ENCODE peak calls at places on chromosomes 3 and 15, in ten cellular contexts. One of them, this sample, is unnamed.

GRCh38 chr3:168161696-168162095 is 66.0 kb upstream of the GOLIM4 start:
- DNase-seq in stomach: no peak
- DNase-seq in sigmoid colon: peak; percentile 69
- DNase-seq in HCT116: no peak
- DNase-seq in upper lobe of left lung: no peak
- DNase-seq in breast epithelium: no peak
- DNase-seq in suprapubic skin: no peak
- DNase-seq in K562: no peak
- DNase-seq in GM12891: no peak
- DNase-seq in spleen: no peak
- DNase-seq in this sample: no peak

GRCh38 chr3:187931770-187932278 is 186.6 kb upstream of the BCL6 start:
- DNase-seq in stomach: no peak
- DNase-seq in upper lobe of left lung: no peak
- DNase-seq in suprapubic skin: no peak
- DNase-seq in K562: no peak
- DNase-seq in breast epithelium: no peak
- DNase-seq in GM12891: no peak
- DNase-seq in sigmoid colon: no peak
- DNase-seq in HCT116: no peak
- DNase-seq in spleen: no peak
- DNase-seq in this sample: no peak

GRCh38 chr3:38834110-38834509 is 18.1 kb upstream of the SCN10A start:
- DNase-seq in sigmoid colon: peak; percentile 67
- DNase-seq in suprapubic skin: peak; percentile 66
- DNase-seq in K562: peak; percentile 67
- DNase-seq in GM12891: no peak
- DNase-seq in HCT116: peak; percentile 13
- DNase-seq in upper lobe of left lung: peak; percentile 53
- DNase-seq in breast epithelium: no peak
- DNase-seq in spleen: peak; percentile 80
- DNase-seq in stomach: no peak
- DNase-seq in this sample: no peak

GRCh38 chr3:181718416-181718815 is 6.7 kb downstream of the SOX2 start:
- DNase-seq in breast epithelium: no peak
- DNase-seq in spleen: no peak
- DNase-seq in HCT116: no peak
- DNase-seq in K562: no peak
- DNase-seq in upper lobe of left lung: no peak
- DNase-seq in GM12891: no peak
- DNase-seq in suprapubic skin: no peak
- DNase-seq in sigmoid colon: no peak
- DNase-seq in stomach: no peak
- DNase-seq in this sample: no peak

GRCh38 chr3:72245183-72245811 is 460.3 kb upstream of the PROK2 start:
- DNase-seq in K562: no peak
- DNase-seq in sigmoid colon: peak; percentile 85
- DNase-seq in breast epithelium: no peak
- DNase-seq in spleen: no peak
- DNase-seq in suprapubic skin: peak; percentile 75
- DNase-seq in HCT116: no peak
- DNase-seq in upper lobe of left lung: no peak
- DNase-seq in stomach: peak; percentile 66
- DNase-seq in GM12891: no peak
- DNase-seq in this sample: no peak

GRCh38 chr3:154301556-154301955 is 22.7 kb downstream of the DHX36 start:
- DNase-seq in HCT116: no peak
- DNase-seq in GM12891: no peak
- DNase-seq in stomach: no peak
- DNase-seq in breast epithelium: no peak
- DNase-seq in sigmoid colon: no peak
- DNase-seq in upper lobe of left lung: no peak
- DNase-seq in spleen: no peak
- DNase-seq in suprapubic skin: no peak
- DNase-seq in K562: no peak
- DNase-seq in this sample: no peak

GRCh38 chr15:68080783-68081182 is 26.7 kb downstream of the PIAS1 start:
- DNase-seq in spleen: no peak
- DNase-seq in sigmoid colon: no peak
- DNase-seq in GM12891: no peak
- DNase-seq in suprapubic skin: no peak
- DNase-seq in stomach: no peak
- DNase-seq in breast epithelium: no peak
- DNase-seq in upper lobe of left lung: no peak
- DNase-seq in K562: no peak
- DNase-seq in HCT116: no peak
- DNase-seq in this sample: no peak

GRCh38 chr3:48400824-48401433 is 28.9 kb downstream of the FBXW12 start:
- DNase-seq in upper lobe of left lung: no peak
- DNase-seq in K562: peak; percentile 76
- DNase-seq in suprapubic skin: peak; percentile 65
- DNase-seq in HCT116: peak; percentile 69
- DNase-seq in breast epithelium: peak; percentile 59
- DNase-seq in sigmoid colon: peak; percentile 85
- DNase-seq in spleen: peak; percentile 77
- DNase-seq in GM12891: peak; percentile 83
- DNase-seq in stomach: peak; percentile 69
- DNase-seq in this sample: peak; percentile 79

GRCh38 chr3:197154-197855 is 742 bp downstream of the CHL1 start:
- DNase-seq in sigmoid colon: peak; percentile 66
- DNase-seq in K562: no peak
- DNase-seq in spleen: peak; percentile 75
- DNase-seq in breast epithelium: peak; percentile 53
- DNase-seq in GM12891: peak; percentile 19
- DNase-seq in HCT116: no peak
- DNase-seq in upper lobe of left lung: peak; percentile 89
- DNase-seq in suprapubic skin: peak; percentile 69
- DNase-seq in stomach: no peak
- DNase-seq in this sample: peak; percentile 29

GRCh38 chr3:50089603-50089945 is 855 bp downstream of the RBM5 start:
- DNase-seq in K562: no peak
- DNase-seq in HCT116: no peak
- DNase-seq in GM12891: no peak
- DNase-seq in breast epithelium: no peak
- DNase-seq in upper lobe of left lung: no peak
- DNase-seq in suprapubic skin: no peak
- DNase-seq in sigmoid colon: no peak
- DNase-seq in stomach: no peak
- DNase-seq in spleen: no peak
- DNase-seq in this sample: no peak
- TF ChIP-seq POLR2AphosphoS5 in K562: no peak
- TF ChIP-seq POLR2AphosphoS5 in HCT116: no peak
- TF ChIP-seq POLR2AphosphoS5 in GM12891: no peak
- TF ChIP-seq POLR2AphosphoS5 in breast epithelium: no peak
- TF ChIP-seq POLR2AphosphoS5 in upper lobe of left lung: no peak
- TF ChIP-seq POLR2AphosphoS5 in suprapubic skin: no peak
- TF ChIP-seq POLR2AphosphoS5 in sigmoid colon: no peak
- TF ChIP-seq POLR2AphosphoS5 in stomach: no peak
- TF ChIP-seq POLR2AphosphoS5 in spleen: no peak
- TF ChIP-seq POLR2AphosphoS5 in this sample: no peak

GRCh38 chr15:93859176-93859575 is 372.2 kb upstream of the MCTP2 start:
- DNase-seq in upper lobe of left lung: no peak
- DNase-seq in K562: no peak
- DNase-seq in sigmoid colon: no peak
- DNase-seq in breast epithelium: no peak
- DNase-seq in stomach: no peak
- DNase-seq in HCT116: no peak
- DNase-seq in suprapubic skin: no peak
- DNase-seq in GM12891: no peak
- DNase-seq in spleen: no peak
- DNase-seq in this sample: no peak

GRCh38 chr15:93861413-93861812 is 369.9 kb upstream of the MCTP2 start:
- DNase-seq in suprapubic skin: no peak
- DNase-seq in stomach: no peak
- DNase-seq in upper lobe of left lung: no peak
- DNase-seq in breast epithelium: no peak
- DNase-seq in HCT116: no peak
- DNase-seq in spleen: no peak
- DNase-seq in K562: no peak
- DNase-seq in sigmoid colon: no peak
- DNase-seq in GM12891: no peak
- DNase-seq in this sample: no peak

GRCh38 chr15:93865610-93866009 is 365.8 kb upstream of the MCTP2 start:
- DNase-seq in HCT116: no peak
- DNase-seq in breast epithelium: no peak
- DNase-seq in sigmoid colon: no peak
- DNase-seq in K562: no peak
- DNase-seq in upper lobe of left lung: no peak
- DNase-seq in stomach: no peak
- DNase-seq in GM12891: no peak
- DNase-seq in spleen: no peak
- DNase-seq in suprapubic skin: no peak
- DNase-seq in this sample: no peak

GRCh38 chr15:93861956-93862741 is 369.2 kb upstream of the MCTP2 start:
- DNase-seq in sigmoid colon: peak; percentile 65
- DNase-seq in suprapubic skin: no peak
- DNase-seq in upper lobe of left lung: no peak
- DNase-seq in K562: no peak
- DNase-seq in HCT116: no peak
- DNase-seq in breast epithelium: no peak
- DNase-seq in GM12891: no peak
- DNase-seq in stomach: no peak
- DNase-seq in spleen: no peak
- DNase-seq in this sample: no peak

DNA sequence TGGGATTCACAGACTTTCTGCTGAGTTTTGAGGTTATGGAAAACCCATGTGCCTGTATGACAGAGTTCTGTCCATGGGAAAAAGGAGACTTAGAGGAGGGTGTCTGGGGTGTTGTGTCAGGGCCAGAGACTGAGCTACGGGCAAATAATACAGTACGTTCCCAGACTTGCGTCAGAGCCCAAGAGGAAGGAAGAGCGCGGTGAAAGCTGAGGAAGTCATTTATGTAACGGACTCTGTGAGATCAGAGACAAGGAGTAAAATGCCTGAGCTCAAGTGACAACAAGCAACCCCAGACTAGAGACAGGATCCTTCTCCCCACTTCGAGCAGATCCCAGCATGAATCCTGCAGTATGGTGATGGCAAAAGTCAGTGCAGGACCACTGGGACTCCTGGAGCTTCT is 368.6 kb upstream of the MCTP2 start:
- DNase-seq in sigmoid colon: peak; percentile 73
- DNase-seq in HCT116: no peak
- DNase-seq in GM12891: no peak
- DNase-seq in suprapubic skin: no peak
- DNase-seq in K562: no peak
- DNase-seq in upper lobe of left lung: no peak
- DNase-seq in breast epithelium: no peak
- DNase-seq in stomach: no peak
- DNase-seq in spleen: no peak
- DNase-seq in this sample: no peak
- TF ChIP-seq POLR2A in sigmoid colon: no peak
- TF ChIP-seq POLR2A in HCT116: no peak
- TF ChIP-seq POLR2A in GM12891: no peak
- TF ChIP-seq POLR2A in suprapubic skin: no peak
- TF ChIP-seq POLR2A in K562: no peak
- TF ChIP-seq POLR2A in upper lobe of left lung: no peak
- TF ChIP-seq POLR2A in breast epithelium: no peak
- TF ChIP-seq POLR2A in stomach: no peak
- TF ChIP-seq POLR2A in spleen: no peak
- TF ChIP-seq POLR2A in this sample: no peak

GRCh38 chr3:34015204-34016142 is 217.0 kb downstream of the PDCD6IP start:
- DNase-seq in stomach: no peak
- DNase-seq in spleen: no peak
- DNase-seq in sigmoid colon: no peak
- DNase-seq in K562: peak; percentile 71
- DNase-seq in HCT116: no peak
- DNase-seq in GM12891: no peak
- DNase-seq in breast epithelium: no peak
- DNase-seq in upper lobe of left lung: no peak
- DNase-seq in suprapubic skin: no peak
- DNase-seq in this sample: no peak
- TF ChIP-seq POLR2AphosphoS5 in stomach: no peak
- TF ChIP-seq POLR2AphosphoS5 in spleen: no peak
- TF ChIP-seq POLR2AphosphoS5 in sigmoid colon: no peak
- TF ChIP-seq POLR2AphosphoS5 in K562: no peak
- TF ChIP-seq POLR2AphosphoS5 in HCT116: no peak
- TF ChIP-seq POLR2AphosphoS5 in GM12891: no peak
- TF ChIP-seq POLR2AphosphoS5 in breast epithelium: no peak
- TF ChIP-seq POLR2AphosphoS5 in upper lobe of left lung: no peak
- TF ChIP-seq POLR2AphosphoS5 in suprapubic skin: no peak
- TF ChIP-seq POLR2AphosphoS5 in this sample: no peak

GRCh38 chr15:25780479-25781255 is 82.5 kb downstream of the ATP10A start:
- DNase-seq in stomach: no peak
- DNase-seq in breast epithelium: peak; percentile 31
- DNase-seq in K562: no peak
- DNase-seq in sigmoid colon: peak; percentile 61
- DNase-seq in spleen: no peak
- DNase-seq in GM12891: no peak
- DNase-seq in HCT116: no peak
- DNase-seq in suprapubic skin: peak; percentile 43
- DNase-seq in upper lobe of left lung: no peak
- DNase-seq in this sample: no peak
- TF ChIP-seq POLR2A in stomach: no peak
- TF ChIP-seq POLR2A in breast epithelium: no peak
- TF ChIP-seq POLR2A in K562: no peak
- TF ChIP-seq POLR2A in sigmoid colon: no peak
- TF ChIP-seq POLR2A in spleen: no peak
- TF ChIP-seq POLR2A in GM12891: no peak
- TF ChIP-seq POLR2A in HCT116: no peak
- TF ChIP-seq POLR2A in suprapubic skin: no peak
- TF ChIP-seq POLR2A in upper lobe of left lung: no peak
- TF ChIP-seq POLR2A in this sample: no peak

GRCh38 chr15:89103481-89104171 is 15.4 kb downstream of the ABHD2 start:
- DNase-seq in stomach: no peak
- DNase-seq in breast epithelium: no peak
- DNase-seq in HCT116: no peak
- DNase-seq in upper lobe of left lung: no peak
- DNase-seq in suprapubic skin: no peak
- DNase-seq in GM12891: no peak
- DNase-seq in sigmoid colon: peak; percentile 53
- DNase-seq in K562: no peak
- DNase-seq in spleen: no peak
- DNase-seq in this sample: no peak

GRCh38 chr15:89106200-89106599 is 17.9 kb downstream of the ABHD2 start:
- DNase-seq in upper lobe of left lung: no peak
- DNase-seq in HCT116: no peak
- DNase-seq in spleen: no peak
- DNase-seq in breast epithelium: no peak
- DNase-seq in sigmoid colon: peak; percentile 58
- DNase-seq in stomach: no peak
- DNase-seq in K562: no peak
- DNase-seq in suprapubic skin: no peak
- DNase-seq in GM12891: no peak
- DNase-seq in this sample: no peak

GRCh38 chr15:89105147-89105546 is 16.9 kb downstream of the ABHD2 start:
- DNase-seq in stomach: no peak
- DNase-seq in breast epithelium: no peak
- DNase-seq in spleen: no peak
- DNase-seq in HCT116: no peak
- DNase-seq in upper lobe of left lung: no peak
- DNase-seq in sigmoid colon: no peak
- DNase-seq in K562: no peak
- DNase-seq in GM12891: no peak
- DNase-seq in suprapubic skin: no peak
- DNase-seq in this sample: no peak

GRCh38 chr15:89101302-89102191 is 13.3 kb downstream of the ABHD2 start:
- DNase-seq in spleen: no peak
- DNase-seq in K562: no peak
- DNase-seq in HCT116: peak; percentile 87
- DNase-seq in stomach: peak; percentile 68
- DNase-seq in GM12891: no peak
- DNase-seq in suprapubic skin: peak; percentile 78
- DNase-seq in breast epithelium: peak; percentile 67
- DNase-seq in sigmoid colon: peak; percentile 93
- DNase-seq in upper lobe of left lung: no peak
- DNase-seq in this sample: no peak

GRCh38 chr15:89104172-89104564 is 15.9 kb downstream of the ABHD2 start:
- DNase-seq in breast epithelium: no peak
- DNase-seq in stomach: no peak
- DNase-seq in upper lobe of left lung: no peak
- DNase-seq in spleen: no peak
- DNase-seq in suprapubic skin: no peak
- DNase-seq in GM12891: no peak
- DNase-seq in sigmoid colon: peak; percentile 57
- DNase-seq in HCT116: no peak
- DNase-seq in K562: no peak
- DNase-seq in this sample: no peak
- TF ChIP-seq POLR2AphosphoS5 in breast epithelium: peak; percentile 74
- TF ChIP-seq POLR2AphosphoS5 in stomach: no peak
- TF ChIP-seq POLR2AphosphoS5 in upper lobe of left lung: no peak
- TF ChIP-seq POLR2AphosphoS5 in spleen: no peak
- TF ChIP-seq POLR2AphosphoS5 in suprapubic skin: no peak
- TF ChIP-seq POLR2AphosphoS5 in GM12891: no peak
- TF ChIP-seq POLR2AphosphoS5 in sigmoid colon: no peak
- TF ChIP-seq POLR2AphosphoS5 in HCT116: no peak
- TF ChIP-seq POLR2AphosphoS5 in K562: no peak
- TF ChIP-seq POLR2AphosphoS5 in this sample: no peak